ENCODE peak calls at places on chromosomes 12 and 14, in six cellular contexts. G is cardiac muscle cell; V is mucosa of descending colon; Y is CD8-positive, alpha-beta T cell; X is aorta; W is fibroblast of mammary gland. E is an unnamed sample.
A peak's percentile ranks its signal among the peaks of the same experiment; 100 is the strongest.

GRCh38 chr14:77649326-77649725 is 32.9 kb upstream of the SPTLC2 start:
- DNase-seq in G (peak; percentile 22), V (no peak), Y (no peak), X (no peak), W (peak; percentile 64), E (no peak)

GRCh38 chr12:57739387-57739786 is 845 bp upstream of the AGAP2 start:
- DNase-seq in G (no peak), V (no peak), Y (no peak), X (no peak), W (no peak), E (no peak)

GRCh38 chr14:61233436-61233956 is 47.6 kb downstream of the TMEM30B start:
- DNase-seq in G (no peak), V (no peak), Y (no peak), X (no peak), W (no peak), E (no peak)

GRCh38 chr12:132006056-132006680 is 56.4 kb downstream of the EP400 start:
- DNase-seq in G (peak; percentile 3), V (no peak), Y (no peak), X (peak; percentile 23), W (peak; percentile 41), E (peak; percentile 14)

GRCh38 chr12:25524381-25524780 is 28.7 kb downstream of the LMNTD1 start:
- DNase-seq in G (no peak), V (no peak), Y (no peak), X (no peak), W (no peak), E (no peak)

GRCh38 chr14:70173569-70173968 is 15.2 kb downstream of the SLC8A3 start:
- DNase-seq in G (no peak), V (no peak), Y (no peak), X (no peak), W (no peak), E (no peak)

GRCh38 chr12:2475984-2476383 is 318.8 kb upstream of the FKBP4 start:
- DNase-seq in G (no peak), V (no peak), Y (no peak), X (no peak), W (no peak), E (no peak)

GRCh38 chr12:104764225-104765073 is 193.6 kb downstream of the SLC41A2 start:
- DNase-seq in G (no peak), V (no peak), Y (no peak), X (no peak), W (no peak), E (peak; percentile 30)

GRCh38 chr12:85573635-85574214 is 262.5 kb downstream of the RASSF9 start:
- DNase-seq in G (no peak), V (no peak), Y (no peak), X (no peak), W (no peak), E (no peak)

GRCh38 chr12:80216890-80217559 is 117.7 kb downstream of the OTOGL start:
- DNase-seq in G (no peak), V (no peak), Y (no peak), X (no peak), W (no peak), E (no peak)

GRCh38 chr12:12612403-12612802 is 727 bp downstream of the CREBL2 start:
- DNase-seq in G (peak; percentile 87), V (no peak), Y (peak; percentile 28), X (no peak), W (peak; percentile 69), E (no peak)

GRCh38 chr12:102512523-102512922 is 32.2 kb upstream of the IGF1 start:
- DNase-seq in G (no peak), V (no peak), Y (no peak), X (no peak), W (no peak), E (no peak)

GRCh38 chr14:32109676-32110075 is 32.6 kb downstream of the ARHGAP5 start:
- DNase-seq in G (peak; percentile 52), V (no peak), Y (no peak), X (no peak), W (peak; percentile 80), E (peak; percentile 82)

GRCh38 chr12:86456241-86456640 is 200.1 kb upstream of the MGAT4C start:
- DNase-seq in G (no peak), V (no peak), Y (no peak), X (no peak), W (no peak), E (no peak)

GRCh38 chr12:55845349-55845748 is 2.6 kb upstream of the MMP19 start:
- DNase-seq in G (no peak), V (no peak), Y (no peak), X (peak; percentile 34), W (no peak), E (no peak)

GRCh38 chr14:98252819-98253218 is 1019.2 kb downstream of the BCL11B start:
- DNase-seq in G (no peak), V (no peak), Y (no peak), X (no peak), W (no peak), E (no peak)

GRCh38 chr14:51996148-51996746 is 6.9 kb downstream of the RTRAF start:
- DNase-seq in G (peak; percentile 78), V (no peak), Y (no peak), X (no peak), W (peak; percentile 78), E (no peak)

GRCh38 chr12:55816876-55817351 is 610 bp downstream of the SARNP start:
- DNase-seq in G (no peak), V (no peak), Y (no peak), X (no peak), W (no peak), E (peak; percentile 48)

GRCh38 chr12:71942259-71942658 is 3.6 kb downstream of the TPH2 start:
- DNase-seq in G (no peak), V (no peak), Y (no peak), X (no peak), W (no peak), E (no peak)

GRCh38 chr12:90234455-90234854 is 525.8 kb upstream of the ATP2B1 start:
- DNase-seq in G (peak; percentile 41), V (no peak), Y (no peak), X (no peak), W (peak; percentile 49), E (no peak)

GRCh38 chr12:14272954-14273910 is 92.2 kb upstream of the ATF7IP start:
- DNase-seq in G (no peak), V (no peak), Y (no peak), X (no peak), W (no peak), E (no peak)

GRCh38 chr12:104605685-104606084 is 148.9 kb downstream of the CHST11 start:
- DNase-seq in G (no peak), V (peak; percentile 69), Y (no peak), X (peak; percentile 83), W (peak; percentile 74), E (no peak)

GRCh38 chr14:77804592-77804991 is 4.7 kb downstream of the ADCK1 start:
- DNase-seq in G (peak; percentile 29), V (no peak), Y (no peak), X (no peak), W (peak; percentile 27), E (no peak)

GRCh38 chr14:69931960-69932359 is 52.7 kb downstream of the SMOC1 start:
- DNase-seq in G (no peak), V (no peak), Y (no peak), X (no peak), W (no peak), E (no peak)

GRCh38 chr14:71235865-71236264 is 328.6 kb downstream of the PCNX1 start:
- DNase-seq in G (peak; percentile 33), V (no peak), Y (no peak), X (no peak), W (peak; percentile 65), E (peak; percentile 39)

GRCh38 chr12:119020377-119021360 is 39.3 kb downstream of the SRRM4 start:
- DNase-seq in G (peak; percentile 0), V (no peak), Y (no peak), X (no peak), W (no peak), E (no peak)

GRCh38 chr12:46964496-46965098 is 114.8 kb upstream of the PCED1B start:
- DNase-seq in G (peak; percentile 78), V (no peak), Y (no peak), X (no peak), W (peak; percentile 29), E (peak; percentile 45)

GRCh38 chr14:104885973-104886689 is 21.1 kb downstream of the CEP170B start:
- DNase-seq in G (no peak), V (no peak), Y (no peak), X (peak; percentile 71), W (no peak), E (no peak)

GRCh38 chr14:82694820-82695219 is 1161.2 kb upstream of the SEL1L start:
- DNase-seq in G (no peak), V (no peak), Y (no peak), X (no peak), W (no peak), E (no peak)

GRCh38 chr14:54356172-54356571 is 40.6 kb upstream of the CDKN3 start:
- DNase-seq in G (peak; percentile 36), V (no peak), Y (no peak), X (no peak), W (peak; percentile 65), E (peak; percentile 54)

GRCh38 chr14:76194327-76194726 is 42.6 kb downstream of the GPATCH2L start:
- DNase-seq in G (no peak), V (no peak), Y (no peak), X (no peak), W (no peak), E (no peak)

GRCh38 chr14:89771251-89771650 is 183.3 kb downstream of the EFCAB11 start:
- DNase-seq in G (peak; percentile 42), V (no peak), Y (no peak), X (no peak), W (no peak), E (no peak)

GRCh38 chr14:89775161-89775560 is 179.4 kb downstream of the EFCAB11 start:
- DNase-seq in G (no peak), V (no peak), Y (no peak), X (no peak), W (peak; percentile 25), E (no peak)

GRCh38 chr14:89767861-89768268 is 186.7 kb downstream of the EFCAB11 start:
- DNase-seq in G (peak; percentile 74), V (no peak), Y (peak; percentile 69), X (no peak), W (peak; percentile 70), E (peak; percentile 72)

GRCh38 chr14:89773151-89773550 is 181.4 kb downstream of the EFCAB11 start:
- DNase-seq in G (no peak), V (no peak), Y (no peak), X (no peak), W (no peak), E (no peak)

GRCh38 chr14:89773644-89774316 is 180.8 kb downstream of the EFCAB11 start:
- DNase-seq in G (peak; percentile 41), V (peak; percentile 70), Y (peak; percentile 73), X (no peak), W (no peak), E (peak; percentile 8)
- H3K4me3 ChIP-seq in G (no peak overlapping the region), V (no peak overlapping the region), Y (peak overlapping the region; percentile 2), X (no peak overlapping the region), W (no peak overlapping the region), E (no peak overlapping the region)

GRCh38 chr12:6871052-6871957 is 1.8 kb downstream of the SPSB2 start:
- DNase-seq in G (peak; percentile 21), V (peak; percentile 87), Y (no peak), X (no peak), W (no peak), E (peak; percentile 73)
- H3K4me3 ChIP-seq in G (no peak overlapping the region), V (no peak overlapping the region), Y (peak overlapping the region; percentile 99), X (no peak overlapping the region), W (peak overlapping the region; percentile 82), E (peak overlapping the region; percentile 91)

GRCh38 chr12:124115976-124116690 is 143.1 kb downstream of the ZNF664 start:
- DNase-seq in G (no peak), V (no peak), Y (no peak), X (no peak), W (no peak), E (no peak)
- H3K4me3 ChIP-seq in G (no peak overlapping the region), V (no peak overlapping the region), Y (no peak overlapping the region), X (no peak overlapping the region), W (no peak overlapping the region), E (no peak overlapping the region)

GRCh38 chr14:95519699-95520098 is 3.2 kb upstream of the SYNE3 start:
- DNase-seq in G (peak; percentile 86), V (peak; percentile 73), Y (peak; percentile 76), X (peak; percentile 93), W (peak; percentile 90), E (peak; percentile 87)
- H3K4me3 ChIP-seq in G (no peak overlapping the region), V (no peak overlapping the region), Y (peak overlapping the region; percentile 22), X (no peak overlapping the region), W (no peak overlapping the region), E (peak overlapping the region; percentile 10)